ENCODE peak calls at places on chromosomes 16 and 17, in nine cellular contexts. J, H, C, M, P, B, X, Q and D are unnamed samples.

GRCh38 chr16:711548-712320 is 3.2 kb upstream of the METRN start:
- DNase-seq in J (peak; percentile 83), H (peak; percentile 94), C (no peak), M (peak; percentile 65), P (peak; percentile 80), B (peak; percentile 85), X (peak; percentile 85), Q (no peak), D (peak; percentile 92)

GRCh38 chr16:54867302-54867832 is 63.3 kb upstream of the IRX5 start:
- DNase-seq in J (no peak), H (no peak), C (no peak), M (no peak), P (no peak), B (no peak), X (no peak), Q (no peak), D (no peak)

GRCh38 chr17:60421273-60422161 is 772 bp upstream of the CHCT1 start:
- DNase-seq in J (peak; percentile 74), H (peak; percentile 95), C (peak; percentile 31), M (peak; percentile 45), P (peak; percentile 78), B (peak; percentile 77), X (peak; percentile 87), Q (peak; percentile 36), D (peak; percentile 89)

GRCh38 chr17:77734371-77735050 is 224.0 kb upstream of the TNRC6C start:
- DNase-seq in J (peak; percentile 53), H (peak; percentile 90), C (peak; percentile 78), M (peak; percentile 95), P (peak; percentile 92), B (peak; percentile 78), X (peak; percentile 83), Q (peak; percentile 1), D (peak; percentile 85)

GRCh38 chr17:48541574-48542113 is 3.3 kb downstream of the HOXB2 start:
- DNase-seq in J (no peak), H (peak; percentile 79), C (no peak), M (peak; percentile 57), P (peak; percentile 77), B (peak; percentile 47), X (peak; percentile 67), Q (no peak), D (peak; percentile 69)

GRCh38 chr17:59439711-59440110 is 108.3 kb downstream of the YPEL2 start:
- DNase-seq in J (no peak), H (no peak), C (no peak), M (no peak), P (no peak), B (no peak), X (no peak), Q (no peak), D (no peak)

GRCh38 chr17:77728871-77729270 is 229.6 kb upstream of the TNRC6C start:
- DNase-seq in J (no peak), H (peak; percentile 22), C (no peak), M (no peak), P (no peak), B (no peak), X (peak; percentile 11), Q (no peak), D (no peak)

GRCh38 chr16:20910781-20911321 is 10.3 kb downstream of the LYRM1 start:
- DNase-seq in J (no peak), H (no peak), C (no peak), M (no peak), P (no peak), B (no peak), X (no peak), Q (peak; percentile 97), D (no peak)

GRCh38 chr17:37791434-37791833 is 46.6 kb upstream of the HNF1B start:
- DNase-seq in J (peak; percentile 30), H (peak; percentile 70), C (no peak), M (no peak), P (no peak), B (peak; percentile 37), X (peak; percentile 46), Q (no peak), D (no peak)

GRCh38 chr16:49839462-49839825 is 16.5 kb downstream of the ZNF423 start:
- DNase-seq in J (no peak), H (no peak), C (no peak), M (no peak), P (no peak), B (no peak), X (no peak), Q (no peak), D (no peak)
- H3K4me1 ChIP-seq in J (peaks cover 11% of the 10 kb centered on the region), H (peaks cover 19% of the 10 kb centered on the region), C (peaks cover 52% of the 10 kb centered on the region), M (no peaks in the 10 kb centered on the region), P (peaks cover 77% of the 10 kb centered on the region), B (peaks cover 23% of the 10 kb centered on the region), X (peaks cover 8% of the 10 kb centered on the region), Q (no peaks in the 10 kb centered on the region), D (peaks cover 26% of the 10 kb centered on the region)

DNA sequence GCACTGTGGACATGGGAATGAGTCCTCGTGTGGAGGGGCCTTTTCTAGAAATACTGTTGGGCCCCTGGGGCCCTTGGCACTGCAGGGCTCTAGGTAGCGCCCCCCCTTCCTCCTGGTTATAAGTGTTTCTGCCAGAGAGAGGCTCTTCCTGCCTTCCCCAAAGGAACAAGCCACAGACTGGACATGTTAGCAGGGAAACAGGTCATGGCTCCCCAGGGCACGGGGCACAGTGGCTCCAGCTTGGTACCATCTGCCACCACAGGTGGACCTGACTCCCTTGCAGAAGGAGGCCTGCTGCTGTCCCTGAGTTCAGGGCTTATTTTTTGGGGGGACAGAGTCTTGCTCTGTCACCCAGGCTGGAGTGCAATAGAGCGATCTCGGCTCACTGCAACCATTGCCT is 8.8 kb downstream of the PDK2 start:
- DNase-seq in J (no peak), H (no peak), C (no peak), M (no peak), P (no peak), B (no peak), X (no peak), Q (no peak), D (no peak)
- H3K27ac ChIP-seq in J (no peak overlapping the region), H (no peak overlapping the region), C (no peak overlapping the region), M (no peak overlapping the region), P (peak overlapping the region; percentile 88), B (peak overlapping the region; percentile 1), X (no peak overlapping the region), Q (no peak overlapping the region), D (no peak overlapping the region)

GRCh38 chr16:74224828-74225227 is 71.8 kb upstream of the PSMD7 start:
- DNase-seq in J (no peak), H (no peak), C (no peak), M (no peak), P (no peak), B (no peak), X (no peak), Q (peak; percentile 52), D (no peak)

GRCh38 chr16:74230126-74230525 is 66.5 kb upstream of the PSMD7 start:
- DNase-seq in J (no peak), H (no peak), C (no peak), M (no peak), P (no peak), B (no peak), X (no peak), Q (peak; percentile 56), D (no peak)

GRCh38 chr16:74226361-74226979 is 70.1 kb upstream of the PSMD7 start:
- DNase-seq in J (no peak), H (no peak), C (no peak), M (no peak), P (no peak), B (no peak), X (no peak), Q (peak; percentile 4), D (no peak)

DNA sequence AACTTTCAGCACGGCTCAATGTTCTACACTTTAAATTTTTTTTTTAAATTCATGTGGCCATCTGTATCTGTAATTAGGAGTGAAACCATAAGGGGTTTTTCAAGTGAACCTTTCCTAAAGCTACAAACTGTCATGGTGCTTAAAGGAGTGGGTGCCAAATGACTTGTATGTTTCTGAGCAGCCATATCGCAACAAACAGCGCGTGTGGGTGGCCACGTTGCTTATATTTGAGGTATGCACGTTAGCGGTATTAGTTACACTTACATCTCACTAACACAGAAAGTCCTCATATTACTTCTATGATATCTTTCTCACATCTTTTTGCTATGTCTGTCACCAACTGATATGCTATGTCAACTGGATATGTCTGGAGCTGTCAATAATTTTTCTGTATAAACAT is 71.3 kb upstream of the PSMD7 start:
- DNase-seq in J (no peak), H (no peak), C (no peak), M (no peak), P (no peak), B (no peak), X (no peak), Q (no peak), D (no peak)
- TF ChIP-seq CTCF in J (no peak), H (no peak), C (no peak), M (no peak), P (no peak), B (no peak), X (no peak), Q (no peak), D (no peak)

DNA sequence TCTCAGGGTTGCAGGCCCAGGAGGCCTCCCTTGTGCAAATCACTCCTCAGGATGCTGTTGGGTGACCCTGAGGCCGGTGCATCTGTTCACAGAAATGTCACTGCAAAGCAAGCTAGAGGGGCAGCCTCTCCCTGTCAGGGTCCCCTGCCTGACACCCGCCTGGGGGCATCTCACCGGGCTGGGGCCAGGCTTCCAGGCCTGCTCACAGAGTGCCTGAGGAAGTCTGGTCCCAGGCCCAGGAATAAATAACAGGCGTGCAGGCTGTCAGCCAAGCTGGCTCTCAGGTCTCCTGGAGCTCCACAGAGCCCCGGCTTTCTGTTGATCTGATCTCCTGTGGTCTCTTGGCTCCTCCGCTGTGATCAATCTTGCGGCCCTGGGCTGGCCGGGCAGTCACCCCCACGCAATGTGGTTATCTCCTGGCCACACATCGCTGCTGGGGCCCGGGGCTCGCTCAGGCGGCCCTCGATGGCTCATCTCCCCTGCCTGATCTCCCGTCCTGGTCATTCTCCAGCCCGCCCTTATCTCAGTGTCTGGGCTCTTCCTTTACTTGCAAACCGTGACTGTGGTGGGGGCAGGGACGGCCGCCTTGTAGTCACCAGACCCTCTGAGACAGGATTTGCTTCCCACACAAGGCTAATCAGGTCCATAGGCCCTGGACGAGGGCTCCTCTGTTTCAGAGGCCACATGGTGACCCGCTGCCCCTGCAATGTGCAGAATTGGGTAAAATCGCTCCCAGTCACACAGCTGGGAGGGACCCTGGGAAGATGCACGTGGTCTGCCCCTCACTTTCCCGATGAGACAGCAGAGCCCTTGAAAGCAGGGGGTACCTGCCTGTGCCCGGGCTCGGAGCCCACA is 231.2 kb upstream of the GSE1 start:
- DNase-seq in J (no peak), H (no peak), C (no peak), M (no peak), P (no peak), B (no peak), X (no peak), Q (no peak), D (no peak)
- H3K4me1 ChIP-seq in J (peaks cover 27% of the 10 kb centered on the region), H (peaks cover 9% of the 10 kb centered on the region), C (peaks cover 20% of the 10 kb centered on the region), M (no peaks in the 10 kb centered on the region), P (peaks cover 27% of the 10 kb centered on the region), B (peaks cover 20% of the 10 kb centered on the region), X (no peaks in the 10 kb centered on the region), Q (peaks cover 5% of the 10 kb centered on the region), D (peaks cover 20% of the 10 kb centered on the region)

DNA sequence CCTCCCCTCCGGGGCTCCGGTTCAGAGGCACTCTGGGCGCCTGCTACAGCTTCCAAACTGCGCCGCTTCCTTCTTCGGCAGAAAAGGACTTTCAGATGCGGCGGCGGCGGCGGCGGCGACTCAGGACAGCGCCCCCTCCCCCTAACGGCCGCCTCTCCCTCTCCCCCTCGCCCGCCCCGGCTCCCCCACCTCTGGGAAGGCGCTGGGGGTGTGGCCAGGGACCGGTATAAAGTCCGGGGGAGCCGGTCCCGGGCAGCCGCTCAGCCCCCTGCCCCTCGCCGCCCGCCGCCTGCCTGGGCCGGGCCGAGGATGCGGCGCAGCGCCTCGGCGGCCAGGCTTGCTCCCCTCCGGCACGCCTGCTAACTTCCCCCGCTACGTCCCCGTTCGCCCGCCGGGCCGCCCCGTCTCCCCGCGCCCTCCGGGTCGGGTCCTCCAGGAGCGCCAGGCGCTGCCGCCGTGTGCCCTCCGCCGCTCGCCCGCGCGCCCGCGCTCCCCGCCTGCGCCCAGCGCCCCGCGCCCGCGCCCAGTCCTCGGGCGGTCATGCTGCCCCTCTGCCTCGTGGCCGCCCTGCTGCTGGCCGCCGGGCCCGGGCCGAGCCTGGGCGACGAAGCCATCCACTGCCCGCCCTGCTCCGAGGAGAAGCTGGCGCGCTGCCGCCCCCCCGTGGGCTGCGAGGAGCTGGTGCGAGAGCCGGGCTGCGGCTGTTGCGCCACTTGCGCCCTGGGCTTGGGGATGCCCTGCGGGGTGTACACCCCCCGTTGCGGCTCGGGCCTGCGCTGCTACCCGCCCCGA is at the start of gene IGFBP4:
- DNase-seq in J (peak; percentile 77), H (peak; percentile 95), C (no peak), M (peak; percentile 88), P (peak; percentile 89), B (peak; percentile 84), X (peak; percentile 89), Q (peak; percentile 49), D (peak; percentile 93)
- H3K27ac ChIP-seq in J (peak within 1 kb of the TSS; percentile 80), H (no peak within 1 kb of the TSS), C (peak within 1 kb of the TSS; percentile 78), M (peak within 1 kb of the TSS; percentile 97), P (peak within 1 kb of the TSS; percentile 75), B (peak within 1 kb of the TSS; percentile 98), X (no peak within 1 kb of the TSS), Q (no peak within 1 kb of the TSS), D (peak within 1 kb of the TSS; percentile 90)